ENCODE peak calls at places on chromosome 7, in five cellular contexts. A is colonic mucosa, O is gastrocnemius medialis, S is fibroblast of lung, B is Panc1. X is an unnamed sample.

GRCh38 chr7:131359136-131359776 is 31.6 kb downstream of the MKLN1 start:
- DNase-seq in A (no peak), O (no peak), S (peak; percentile 18), B (no peak), X (no peak)

GRCh38 chr7:152459724-152460251 is 24.0 kb upstream of the KMT2C start:
- DNase-seq in O (peak; percentile 23), S (peak; percentile 10), B (no peak), A (peak; percentile 22), X (no peak)

GRCh38 chr7:137932881-137933269 is 69.0 kb downstream of the CREB3L2 start:
- DNase-seq in O (peak; percentile 31), A (no peak), S (peak; percentile 69), B (no peak), X (no peak)

GRCh38 chr7:70573202-70573810 is 558.6 kb upstream of the GALNT17 start:
- DNase-seq in B (no peak), A (no peak), S (no peak), O (no peak), X (no peak)

GRCh38 chr7:85890244-85890811 is 703.5 kb upstream of the SEMA3D start:
- DNase-seq in B (peak; percentile 12), A (no peak), O (no peak), S (peak; percentile 23), X (no peak)

GRCh38 chr7:44881066-44881600 is 4.2 kb downstream of the PURB start:
- DNase-seq in B (no peak), S (no peak), O (no peak), A (no peak), X (no peak)

GRCh38 chr7:44448922-44449321 is 41.5 kb downstream of the NUDCD3 start:
- DNase-seq in B (no peak), S (no peak), A (no peak), O (no peak), X (no peak)

GRCh38 chr7:89023146-89023545 is 227.6 kb upstream of the TEX47 start:
- DNase-seq in O (no peak), S (peak; percentile 21), A (no peak), B (no peak), X (no peak)

GRCh38 chr7:128860158-128861073 is 2.2 kb upstream of the ATP6V1F start:
- DNase-seq in B (no peak), S (peak; percentile 63), A (peak; percentile 34), O (peak; percentile 75), X (no peak)

GRCh38 chr7:150955519-150956394 is 22.4 kb downstream of the KCNH2 start:
- DNase-seq in O (no peak), A (peak; percentile 51), S (peak; percentile 56), B (no peak), X (no peak)

GRCh38 chr7:131235489-131236317 is 92.0 kb upstream of the MKLN1 start:
- DNase-seq in S (peak; percentile 99), A (no peak), B (peak; percentile 98), O (no peak), X (no peak)

GRCh38 chr7:100469227-100470044 is 5.4 kb upstream of the SPACDR start:
- DNase-seq in S (peak; percentile 45), B (peak; percentile 66), O (peak; percentile 80), A (peak; percentile 89), X (peak; percentile 85)

GRCh38 chr7:108088729-108089128 is 41.4 kb downstream of the LAMB4 start:
- DNase-seq in B (no peak), S (peak; percentile 44), A (no peak), O (no peak), X (no peak)

GRCh38 chr7:51601461-51601860 is 284.9 kb upstream of the COBL start:
- DNase-seq in B (no peak), A (no peak), S (no peak), O (no peak), X (no peak)
- TF ChIP-seq CTCF in B (peak; percentile 3), A (no peak), S (no peak), O (no peak), X (no peak)

DNA sequence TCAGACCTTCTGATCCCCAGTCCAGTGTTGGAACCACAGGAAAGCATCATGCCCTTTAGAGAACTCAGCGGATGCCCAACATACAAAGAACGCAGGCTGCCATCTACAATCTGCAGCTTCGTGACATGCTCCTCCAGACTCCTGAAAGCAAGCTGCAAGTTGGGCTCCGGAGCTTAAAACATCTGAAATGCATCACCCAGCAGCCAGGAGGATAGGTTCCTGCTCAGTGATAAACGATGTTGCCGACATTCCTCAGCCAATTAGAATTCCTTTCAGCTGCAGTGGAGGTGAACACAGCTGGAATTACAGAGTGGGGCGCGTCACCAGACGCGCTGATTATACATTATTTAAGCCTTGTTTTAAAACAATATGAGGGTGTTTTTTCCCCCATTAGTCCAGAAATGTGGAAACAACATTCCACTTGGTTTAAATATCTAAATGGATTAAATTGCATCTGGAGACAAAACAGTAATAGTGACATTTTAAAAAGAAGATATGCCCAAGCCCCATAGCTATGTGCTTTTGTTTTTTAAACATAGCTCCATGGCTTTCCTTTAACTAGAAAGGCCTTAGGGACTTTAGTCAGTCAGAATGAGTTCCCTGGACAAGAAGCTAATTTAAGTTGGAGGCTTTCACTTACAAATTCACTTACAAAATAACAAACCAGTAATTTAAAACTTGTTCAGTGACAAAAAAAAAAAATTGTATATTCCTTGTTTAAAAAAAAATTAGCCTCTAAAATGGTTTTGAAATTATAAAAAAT is 6.3 kb downstream of the SMURF1 start:
- DNase-seq in S (peak; percentile 93), O (no peak), A (no peak), B (no peak), X (no peak)
- H3K4me1 ChIP-seq in S (peaks cover 17% of the 10 kb centered on the region), O (peaks cover 52% of the 10 kb centered on the region), A (peaks cover 5% of the 10 kb centered on the region), B (peaks cover 84% of the 10 kb centered on the region), X (peaks cover 3% of the 10 kb centered on the region)

DNA sequence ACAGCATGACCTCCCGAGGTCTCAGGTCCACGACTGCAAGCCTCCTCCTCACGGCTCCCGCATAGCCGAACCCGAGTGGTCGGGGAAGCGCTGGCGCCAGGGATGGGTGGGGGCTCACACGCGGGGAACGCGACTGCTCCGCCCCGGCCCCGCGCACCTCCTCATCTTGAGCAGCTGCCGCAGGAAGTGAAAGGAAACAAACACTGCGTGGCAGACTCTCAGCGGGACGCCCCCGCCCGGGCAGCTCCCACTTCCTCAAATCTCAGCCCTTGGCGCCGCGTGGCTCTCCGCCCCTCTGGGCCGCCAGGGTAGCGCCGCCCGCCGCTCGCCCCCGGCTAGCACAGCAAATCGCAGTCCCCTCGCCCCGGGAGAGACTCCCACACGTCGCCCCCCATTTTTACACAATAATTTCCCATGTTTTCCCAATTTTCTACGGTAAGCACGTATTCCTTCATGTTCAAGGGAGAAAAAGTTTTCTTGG is at the start of gene TMEM243:
- DNase-seq in B (no peak), O (peak; percentile 48), A (peak; percentile 83), S (peak; percentile 79), X (peak; percentile 73)
- TF ChIP-seq CTCF in B (peak; percentile 36), O (no peak), A (no peak), S (no peak), X (no peak)

GRCh38 chr7:2437537-2438148 is 34.2 kb downstream of the CHST12 start:
- DNase-seq in S (no peak), O (no peak), B (no peak), A (no peak), X (no peak)
- H3K4me1 ChIP-seq in S (no peaks in the 10 kb centered on the region), O (no peaks in the 10 kb centered on the region), B (no peaks in the 10 kb centered on the region), A (no peaks in the 10 kb centered on the region), X (peaks cover 10% of the 10 kb centered on the region)

X was measured in prostate gland.